ENCODE peak calls at places on chromosomes 11 and 22, in five cellular contexts. A is endodermal cell; F is pancreas; B is testis; Q is CD8-positive, alpha-beta T cell. H is an unnamed sample. For H3K9me3, the result is how much of the 10 kb centered on the place peaks cover.

GRCh38 chr11:112886707-112887370 is 74.4 kb upstream of the NCAM1 start:
- DNase-seq in A (no peak), F (no peak), B (no peak), Q (no peak), H (no peak)

GRCh38 chr22:38187413-38188212 is 6.0 kb upstream of the PLA2G6 start:
- DNase-seq in A (no peak), F (peak), B (no peak), Q (no peak), H (no peak)

GRCh38 chr11:67286621-67287333 is 2.3 kb upstream of the ANKRD13D start:
- DNase-seq in A (no peak), F (no peak), B (no peak), Q (no peak), H (no peak)

GRCh38 chr22:38203090-38203810 is 1.5 kb downstream of the MAFF start:
- DNase-seq in A (peak), F (peak), B (peak), Q (peak), H (peak)

GRCh38 chr11:123434262-123434661 is 4.2 kb downstream of the GRAMD1B start:
- DNase-seq in A (peak), F (no peak), B (no peak), Q (no peak), H (peak)

GRCh38 chr22:37749831-37750595 is 53.2 kb downstream of the TRIOBP start:
- DNase-seq in A (no peak), F (no peak), B (no peak), Q (no peak), H (no peak)

GRCh38 chr22:23784215-23784732 is 2.5 kb upstream of the SMARCB1 start:
- DNase-seq in A (no peak), F (no peak), B (no peak), Q (no peak), H (no peak)

GRCh38 chr22:44750481-44750880 is 1.9 kb upstream of the ARHGAP8 start:
- DNase-seq in A (no peak), F (no peak), B (no peak), Q (no peak), H (no peak)

GRCh38 chr11:17221968-17222367 is 14.2 kb upstream of the PIK3C2A start:
- DNase-seq in A (no peak), F (no peak), B (no peak), Q (no peak), H (no peak)

GRCh38 chr11:44619931-44620725 is 54.7 kb downstream of the CD82 start:
- DNase-seq in A (peak), F (peak), B (no peak), Q (peak), H (no peak)

GRCh38 chr11:86524603-86525352 is 147.6 kb downstream of the ME3 start:
- DNase-seq in A (no peak), F (no peak), B (no peak), Q (no peak), H (no peak)

GRCh38 chr11:73236879-73237278 is 18.8 kb downstream of the P2RY2 start:
- DNase-seq in A (peak), F (no peak), B (peak), Q (no peak), H (no peak)

GRCh38 chr22:42683599-42684283 is 34.5 kb upstream of the CYB5R3 start:
- DNase-seq in A (no peak), F (no peak), B (no peak), Q (no peak), H (no peak)

GRCh38 chr22:41092847-41093371 is 517 bp downstream of the EP300 start:
- DNase-seq in A (peak), F (peak), B (peak), Q (peak), H (no peak)

GRCh38 chr11:107592813-107593212 is 1.9 kb downstream of the ELMOD1 start:
- DNase-seq in A (no peak), F (no peak), B (no peak), Q (no peak), H (no peak)

GRCh38 chr11:70894566-70894965 is 357.8 kb downstream of the SHANK2 start:
- DNase-seq in A (no peak), F (no peak), B (no peak), Q (no peak), H (no peak)
- H3K9me3 ChIP-seq in A (under half), F (under half), B (under half), Q (under half), H (under half)

GRCh38 chr11:35142481-35143207 is 3.7 kb downstream of the CD44 start:
- DNase-seq in A (peak), F (no peak), B (no peak), Q (no peak), H (no peak)

GRCh38 chr11:35144103-35144741 is 5.3 kb downstream of the CD44 start:
- DNase-seq in A (no peak), F (no peak), B (no peak), Q (peak), H (no peak)

GRCh38 chr11:35145249-35145648 is 6.3 kb downstream of the CD44 start:
- DNase-seq in A (no peak), F (no peak), B (no peak), Q (peak), H (no peak)

GRCh38 chr11:35144811-35145210 is 5.8 kb downstream of the CD44 start:
- DNase-seq in A (no peak), F (no peak), B (no peak), Q (no peak), H (no peak)

GRCh38 chr11:35143509-35144102 is 4.6 kb downstream of the CD44 start:
- DNase-seq in A (no peak), F (no peak), B (no peak), Q (no peak), H (no peak)
- H3K9me3 ChIP-seq in A (under half), F (under half), B (under half), Q (under half), H (under half)

GRCh38 chr11:2643746-2644145 is 56.0 kb downstream of the KCNQ1OT1 start:
- DNase-seq in A (no peak), F (no peak), B (no peak), Q (no peak), H (no peak)
- H3K9me3 ChIP-seq in A (half or more), F (under half), B (under half), Q (under half), H (under half)

DNA sequence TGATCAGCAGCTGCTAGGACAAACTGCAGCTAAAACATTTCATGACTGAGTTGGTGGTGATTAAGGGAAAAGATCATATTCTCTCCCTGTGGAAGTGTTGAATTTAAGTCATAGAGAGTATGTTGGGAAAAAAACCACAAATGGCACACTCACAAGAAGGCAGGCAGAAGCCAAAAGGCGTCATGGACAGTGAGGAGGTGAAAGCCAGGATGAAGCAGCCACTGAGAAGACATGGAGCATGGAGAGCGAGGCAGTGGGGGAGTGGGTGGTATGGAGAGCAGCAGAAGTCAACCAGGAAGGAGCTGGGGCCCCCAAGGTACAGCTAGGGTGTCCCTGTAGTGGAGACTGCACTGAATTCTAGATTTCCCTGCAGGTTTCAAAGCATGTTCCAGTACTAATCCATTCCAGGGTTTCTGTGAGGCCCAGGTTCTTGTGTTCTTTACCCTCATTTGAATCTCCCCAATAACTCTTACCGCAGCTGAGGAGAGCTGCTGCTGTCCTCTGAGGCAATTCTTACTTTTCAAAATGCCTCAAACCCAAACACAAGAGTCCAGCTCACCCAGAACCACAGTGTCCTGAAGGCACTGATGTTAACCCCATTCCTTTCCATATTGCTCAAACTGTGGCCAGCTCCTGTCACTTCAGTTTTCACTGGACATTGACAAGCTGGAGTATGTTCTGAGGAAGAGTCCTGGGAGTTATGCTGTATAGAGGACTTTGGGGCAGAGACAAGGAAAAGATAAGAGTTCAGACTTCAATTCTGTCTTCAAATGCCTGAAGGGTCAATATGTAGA is 191.8 kb upstream of the E2F8 start:
- DNase-seq in A (peak), F (no peak), B (no peak), Q (no peak), H (no peak)
- H3K9me3 ChIP-seq in A (under half), F (under half), B (under half), Q (under half), H (under half)

GRCh38 chr11:81700061-81700460 is 1033.6 kb downstream of the FAM181B start:
- DNase-seq in A (no peak), F (no peak), B (no peak), Q (no peak), H (no peak)
- H3K9me3 ChIP-seq in A (under half), F (under half), B (under half), Q (under half), H (under half)

GRCh38 chr11:54930930-54931329 is 224.3 kb downstream of the OR4A5 start:
- DNase-seq in A (no peak), F (no peak), B (no peak), Q (no peak), H (no peak)

GRCh38 chr11:54927704-54928103 is 221.1 kb downstream of the OR4A5 start:
- DNase-seq in A (no peak), F (no peak), B (no peak), Q (no peak), H (no peak)
- H3K9me3 ChIP-seq in A (half or more), F (under half), B (under half), Q (under half), H (under half)